ENCODE peak calls at places on chromosome 4, in seven cellular contexts. One of them, this sample, is unnamed.

GRCh38 chr4:158129649-158130048 is 43.2 kb downstream of the GASK1B start:
- DNase-seq in activated CD4-positive, alpha-beta T cell treated with anti-CD3 and anti-CD28 coated beads, Interleukin-2, amount 50 U/mL, for 4 hours: no peak
- DNase-seq in AG04450: no peak
- DNase-seq in neuronal stem cell: no peak
- DNase-seq in central memory CD8-positive, alpha-beta T cell: no peak
- DNase-seq in activated naive CD8-positive, alpha-beta T cell treated with anti-CD3 and anti-CD28 coated beads, Interleukin-2, amount 50 U/mL, for 24 hours: no peak
- DNase-seq in stimulated activated CD4-positive, alpha-beta T cell treated with anti-CD3 and anti-CD28 coated beads, TNF-alpha, amount 100 ng/mL, for 4 hours: no peak
- DNase-seq in this sample: no peak

GRCh38 chr4:18033111-18034085 is 11.8 kb upstream of the LCORL start:
- DNase-seq in central memory CD8-positive, alpha-beta T cell: no peak
- DNase-seq in activated naive CD8-positive, alpha-beta T cell treated with anti-CD3 and anti-CD28 coated beads, Interleukin-2, amount 50 U/mL, for 24 hours: no peak
- DNase-seq in AG04450: no peak
- DNase-seq in activated CD4-positive, alpha-beta T cell treated with anti-CD3 and anti-CD28 coated beads, Interleukin-2, amount 50 U/mL, for 4 hours: no peak
- DNase-seq in neuronal stem cell: no peak
- DNase-seq in stimulated activated CD4-positive, alpha-beta T cell treated with anti-CD3 and anti-CD28 coated beads, TNF-alpha, amount 100 ng/mL, for 4 hours: no peak
- DNase-seq in this sample: no peak

GRCh38 chr4:127505203-127505602 is 127.6 kb upstream of the INTU start:
- DNase-seq in activated naive CD8-positive, alpha-beta T cell treated with anti-CD3 and anti-CD28 coated beads, Interleukin-2, amount 50 U/mL, for 24 hours: no peak
- DNase-seq in stimulated activated CD4-positive, alpha-beta T cell treated with anti-CD3 and anti-CD28 coated beads, TNF-alpha, amount 100 ng/mL, for 4 hours: no peak
- DNase-seq in activated CD4-positive, alpha-beta T cell treated with anti-CD3 and anti-CD28 coated beads, Interleukin-2, amount 50 U/mL, for 4 hours: no peak
- DNase-seq in central memory CD8-positive, alpha-beta T cell: no peak
- DNase-seq in AG04450: peak
- DNase-seq in neuronal stem cell: no peak
- DNase-seq in this sample: no peak

GRCh38 chr4:21768349-21769310 is 179.9 kb downstream of the KCNIP4 start:
- DNase-seq in activated naive CD8-positive, alpha-beta T cell treated with anti-CD3 and anti-CD28 coated beads, Interleukin-2, amount 50 U/mL, for 24 hours: no peak
- DNase-seq in AG04450: no peak
- DNase-seq in stimulated activated CD4-positive, alpha-beta T cell treated with anti-CD3 and anti-CD28 coated beads, TNF-alpha, amount 100 ng/mL, for 4 hours: no peak
- DNase-seq in activated CD4-positive, alpha-beta T cell treated with anti-CD3 and anti-CD28 coated beads, Interleukin-2, amount 50 U/mL, for 4 hours: no peak
- DNase-seq in central memory CD8-positive, alpha-beta T cell: no peak
- DNase-seq in neuronal stem cell: peak
- DNase-seq in this sample: no peak

GRCh38 chr4:42205551-42205950 is 53.1 kb upstream of the BEND4 start:
- DNase-seq in activated CD4-positive, alpha-beta T cell treated with anti-CD3 and anti-CD28 coated beads, Interleukin-2, amount 50 U/mL, for 4 hours: no peak
- DNase-seq in activated naive CD8-positive, alpha-beta T cell treated with anti-CD3 and anti-CD28 coated beads, Interleukin-2, amount 50 U/mL, for 24 hours: no peak
- DNase-seq in central memory CD8-positive, alpha-beta T cell: no peak
- DNase-seq in AG04450: no peak
- DNase-seq in neuronal stem cell: no peak
- DNase-seq in stimulated activated CD4-positive, alpha-beta T cell treated with anti-CD3 and anti-CD28 coated beads, TNF-alpha, amount 100 ng/mL, for 4 hours: no peak
- DNase-seq in this sample: no peak

GRCh38 chr4:88341227-88342192 is 37.1 kb upstream of the HERC6 start:
- DNase-seq in activated naive CD8-positive, alpha-beta T cell treated with anti-CD3 and anti-CD28 coated beads, Interleukin-2, amount 50 U/mL, for 24 hours: no peak
- DNase-seq in AG04450: peak
- DNase-seq in central memory CD8-positive, alpha-beta T cell: no peak
- DNase-seq in neuronal stem cell: no peak
- DNase-seq in stimulated activated CD4-positive, alpha-beta T cell treated with anti-CD3 and anti-CD28 coated beads, TNF-alpha, amount 100 ng/mL, for 4 hours: no peak
- DNase-seq in activated CD4-positive, alpha-beta T cell treated with anti-CD3 and anti-CD28 coated beads, Interleukin-2, amount 50 U/mL, for 4 hours: no peak
- DNase-seq in this sample: no peak

GRCh38 chr4:99536148-99536728 is 25.4 kb downstream of the C4orf17 start:
- DNase-seq in activated CD4-positive, alpha-beta T cell treated with anti-CD3 and anti-CD28 coated beads, Interleukin-2, amount 50 U/mL, for 4 hours: no peak
- DNase-seq in neuronal stem cell: no peak
- DNase-seq in AG04450: no peak
- DNase-seq in central memory CD8-positive, alpha-beta T cell: no peak
- DNase-seq in stimulated activated CD4-positive, alpha-beta T cell treated with anti-CD3 and anti-CD28 coated beads, TNF-alpha, amount 100 ng/mL, for 4 hours: no peak
- DNase-seq in activated naive CD8-positive, alpha-beta T cell treated with anti-CD3 and anti-CD28 coated beads, Interleukin-2, amount 50 U/mL, for 24 hours: no peak
- DNase-seq in this sample: no peak

GRCh38 chr4:78863254-78863869 is 75.9 kb downstream of the PAQR3 start:
- DNase-seq in neuronal stem cell: no peak
- DNase-seq in stimulated activated CD4-positive, alpha-beta T cell treated with anti-CD3 and anti-CD28 coated beads, TNF-alpha, amount 100 ng/mL, for 4 hours: no peak
- DNase-seq in activated CD4-positive, alpha-beta T cell treated with anti-CD3 and anti-CD28 coated beads, Interleukin-2, amount 50 U/mL, for 4 hours: no peak
- DNase-seq in activated naive CD8-positive, alpha-beta T cell treated with anti-CD3 and anti-CD28 coated beads, Interleukin-2, amount 50 U/mL, for 24 hours: no peak
- DNase-seq in AG04450: no peak
- DNase-seq in central memory CD8-positive, alpha-beta T cell: no peak
- DNase-seq in this sample: no peak

GRCh38 chr4:73589261-73589847 is 30.9 kb downstream of the RASSF6 start:
- DNase-seq in activated naive CD8-positive, alpha-beta T cell treated with anti-CD3 and anti-CD28 coated beads, Interleukin-2, amount 50 U/mL, for 24 hours: no peak
- DNase-seq in neuronal stem cell: no peak
- DNase-seq in activated CD4-positive, alpha-beta T cell treated with anti-CD3 and anti-CD28 coated beads, Interleukin-2, amount 50 U/mL, for 4 hours: no peak
- DNase-seq in AG04450: peak
- DNase-seq in stimulated activated CD4-positive, alpha-beta T cell treated with anti-CD3 and anti-CD28 coated beads, TNF-alpha, amount 100 ng/mL, for 4 hours: no peak
- DNase-seq in central memory CD8-positive, alpha-beta T cell: no peak
- DNase-seq in this sample: no peak

GRCh38 chr4:168796362-168797106 is 213.5 kb downstream of the CBR4 start:
- DNase-seq in central memory CD8-positive, alpha-beta T cell: no peak
- DNase-seq in AG04450: no peak
- DNase-seq in activated naive CD8-positive, alpha-beta T cell treated with anti-CD3 and anti-CD28 coated beads, Interleukin-2, amount 50 U/mL, for 24 hours: no peak
- DNase-seq in stimulated activated CD4-positive, alpha-beta T cell treated with anti-CD3 and anti-CD28 coated beads, TNF-alpha, amount 100 ng/mL, for 4 hours: no peak
- DNase-seq in neuronal stem cell: no peak
- DNase-seq in activated CD4-positive, alpha-beta T cell treated with anti-CD3 and anti-CD28 coated beads, Interleukin-2, amount 50 U/mL, for 4 hours: no peak
- DNase-seq in this sample: no peak

GRCh38 chr4:163540977-163541376 is 46.5 kb downstream of the TMA16 start:
- DNase-seq in neuronal stem cell: no peak
- DNase-seq in central memory CD8-positive, alpha-beta T cell: no peak
- DNase-seq in AG04450: peak
- DNase-seq in activated CD4-positive, alpha-beta T cell treated with anti-CD3 and anti-CD28 coated beads, Interleukin-2, amount 50 U/mL, for 4 hours: no peak
- DNase-seq in activated naive CD8-positive, alpha-beta T cell treated with anti-CD3 and anti-CD28 coated beads, Interleukin-2, amount 50 U/mL, for 24 hours: no peak
- DNase-seq in stimulated activated CD4-positive, alpha-beta T cell treated with anti-CD3 and anti-CD28 coated beads, TNF-alpha, amount 100 ng/mL, for 4 hours: no peak
- DNase-seq in this sample: no peak

GRCh38 chr4:105838082-105838481 is 57.2 kb upstream of the NPNT start:
- DNase-seq in activated CD4-positive, alpha-beta T cell treated with anti-CD3 and anti-CD28 coated beads, Interleukin-2, amount 50 U/mL, for 4 hours: no peak
- DNase-seq in central memory CD8-positive, alpha-beta T cell: no peak
- DNase-seq in AG04450: no peak
- DNase-seq in neuronal stem cell: no peak
- DNase-seq in stimulated activated CD4-positive, alpha-beta T cell treated with anti-CD3 and anti-CD28 coated beads, TNF-alpha, amount 100 ng/mL, for 4 hours: no peak
- DNase-seq in activated naive CD8-positive, alpha-beta T cell treated with anti-CD3 and anti-CD28 coated beads, Interleukin-2, amount 50 U/mL, for 24 hours: no peak
- DNase-seq in this sample: no peak

GRCh38 chr4:186902361-186902760 is 178.7 kb upstream of the FAT1 start:
- DNase-seq in activated CD4-positive, alpha-beta T cell treated with anti-CD3 and anti-CD28 coated beads, Interleukin-2, amount 50 U/mL, for 4 hours: no peak
- DNase-seq in central memory CD8-positive, alpha-beta T cell: no peak
- DNase-seq in stimulated activated CD4-positive, alpha-beta T cell treated with anti-CD3 and anti-CD28 coated beads, TNF-alpha, amount 100 ng/mL, for 4 hours: no peak
- DNase-seq in AG04450: no peak
- DNase-seq in neuronal stem cell: no peak
- DNase-seq in activated naive CD8-positive, alpha-beta T cell treated with anti-CD3 and anti-CD28 coated beads, Interleukin-2, amount 50 U/mL, for 24 hours: no peak
- DNase-seq in this sample: no peak

GRCh38 chr4:74618659-74619058 is 173.7 kb downstream of the AREG start:
- DNase-seq in activated CD4-positive, alpha-beta T cell treated with anti-CD3 and anti-CD28 coated beads, Interleukin-2, amount 50 U/mL, for 4 hours: no peak
- DNase-seq in AG04450: no peak
- DNase-seq in activated naive CD8-positive, alpha-beta T cell treated with anti-CD3 and anti-CD28 coated beads, Interleukin-2, amount 50 U/mL, for 24 hours: no peak
- DNase-seq in stimulated activated CD4-positive, alpha-beta T cell treated with anti-CD3 and anti-CD28 coated beads, TNF-alpha, amount 100 ng/mL, for 4 hours: no peak
- DNase-seq in neuronal stem cell: no peak
- DNase-seq in central memory CD8-positive, alpha-beta T cell: no peak
- DNase-seq in this sample: no peak

GRCh38 chr4:123783091-123783765 is 386.6 kb downstream of the SPRY1 start:
- DNase-seq in stimulated activated CD4-positive, alpha-beta T cell treated with anti-CD3 and anti-CD28 coated beads, TNF-alpha, amount 100 ng/mL, for 4 hours: no peak
- DNase-seq in activated CD4-positive, alpha-beta T cell treated with anti-CD3 and anti-CD28 coated beads, Interleukin-2, amount 50 U/mL, for 4 hours: no peak
- DNase-seq in central memory CD8-positive, alpha-beta T cell: no peak
- DNase-seq in activated naive CD8-positive, alpha-beta T cell treated with anti-CD3 and anti-CD28 coated beads, Interleukin-2, amount 50 U/mL, for 24 hours: no peak
- DNase-seq in neuronal stem cell: no peak
- DNase-seq in AG04450: no peak
- DNase-seq in this sample: no peak

GRCh38 chr4:159070742-159071141 is 32.1 kb upstream of the RAPGEF2 start:
- DNase-seq in central memory CD8-positive, alpha-beta T cell: no peak
- DNase-seq in activated naive CD8-positive, alpha-beta T cell treated with anti-CD3 and anti-CD28 coated beads, Interleukin-2, amount 50 U/mL, for 24 hours: no peak
- DNase-seq in AG04450: no peak
- DNase-seq in neuronal stem cell: no peak
- DNase-seq in stimulated activated CD4-positive, alpha-beta T cell treated with anti-CD3 and anti-CD28 coated beads, TNF-alpha, amount 100 ng/mL, for 4 hours: no peak
- DNase-seq in activated CD4-positive, alpha-beta T cell treated with anti-CD3 and anti-CD28 coated beads, Interleukin-2, amount 50 U/mL, for 4 hours: no peak
- DNase-seq in this sample: no peak

GRCh38 chr4:157114671-157115070 is 38.7 kb downstream of the GLRB start:
- DNase-seq in neuronal stem cell: no peak
- DNase-seq in activated CD4-positive, alpha-beta T cell treated with anti-CD3 and anti-CD28 coated beads, Interleukin-2, amount 50 U/mL, for 4 hours: no peak
- DNase-seq in AG04450: no peak
- DNase-seq in central memory CD8-positive, alpha-beta T cell: no peak
- DNase-seq in activated naive CD8-positive, alpha-beta T cell treated with anti-CD3 and anti-CD28 coated beads, Interleukin-2, amount 50 U/mL, for 24 hours: no peak
- DNase-seq in stimulated activated CD4-positive, alpha-beta T cell treated with anti-CD3 and anti-CD28 coated beads, TNF-alpha, amount 100 ng/mL, for 4 hours: no peak
- DNase-seq in this sample: no peak

GRCh38 chr4:99826016-99826415 is 9.4 kb downstream of the DAPP1 start:
- DNase-seq in activated naive CD8-positive, alpha-beta T cell treated with anti-CD3 and anti-CD28 coated beads, Interleukin-2, amount 50 U/mL, for 24 hours: no peak
- DNase-seq in AG04450: no peak
- DNase-seq in activated CD4-positive, alpha-beta T cell treated with anti-CD3 and anti-CD28 coated beads, Interleukin-2, amount 50 U/mL, for 4 hours: no peak
- DNase-seq in neuronal stem cell: no peak
- DNase-seq in central memory CD8-positive, alpha-beta T cell: no peak
- DNase-seq in stimulated activated CD4-positive, alpha-beta T cell treated with anti-CD3 and anti-CD28 coated beads, TNF-alpha, amount 100 ng/mL, for 4 hours: no peak
- DNase-seq in this sample: no peak

GRCh38 chr4:40180356-40180755 is 16.5 kb upstream of the RHOH start:
- DNase-seq in activated naive CD8-positive, alpha-beta T cell treated with anti-CD3 and anti-CD28 coated beads, Interleukin-2, amount 50 U/mL, for 24 hours: no peak
- DNase-seq in AG04450: peak
- DNase-seq in neuronal stem cell: no peak
- DNase-seq in stimulated activated CD4-positive, alpha-beta T cell treated with anti-CD3 and anti-CD28 coated beads, TNF-alpha, amount 100 ng/mL, for 4 hours: no peak
- DNase-seq in activated CD4-positive, alpha-beta T cell treated with anti-CD3 and anti-CD28 coated beads, Interleukin-2, amount 50 U/mL, for 4 hours: no peak
- DNase-seq in central memory CD8-positive, alpha-beta T cell: no peak
- DNase-seq in this sample: no peak

GRCh38 chr4:186719925-186720694 is 3.5 kb downstream of the FAT1 start:
- DNase-seq in activated naive CD8-positive, alpha-beta T cell treated with anti-CD3 and anti-CD28 coated beads, Interleukin-2, amount 50 U/mL, for 24 hours: no peak
- DNase-seq in AG04450: no peak
- DNase-seq in stimulated activated CD4-positive, alpha-beta T cell treated with anti-CD3 and anti-CD28 coated beads, TNF-alpha, amount 100 ng/mL, for 4 hours: no peak
- DNase-seq in central memory CD8-positive, alpha-beta T cell: no peak
- DNase-seq in neuronal stem cell: no peak
- DNase-seq in activated CD4-positive, alpha-beta T cell treated with anti-CD3 and anti-CD28 coated beads, Interleukin-2, amount 50 U/mL, for 4 hours: no peak
- DNase-seq in this sample: no peak

GRCh38 chr4:124526760-124527159 is 185.8 kb downstream of the ANKRD50 start:
- DNase-seq in neuronal stem cell: no peak
- DNase-seq in stimulated activated CD4-positive, alpha-beta T cell treated with anti-CD3 and anti-CD28 coated beads, TNF-alpha, amount 100 ng/mL, for 4 hours: no peak
- DNase-seq in AG04450: no peak
- DNase-seq in activated naive CD8-positive, alpha-beta T cell treated with anti-CD3 and anti-CD28 coated beads, Interleukin-2, amount 50 U/mL, for 24 hours: no peak
- DNase-seq in activated CD4-positive, alpha-beta T cell treated with anti-CD3 and anti-CD28 coated beads, Interleukin-2, amount 50 U/mL, for 4 hours: no peak
- DNase-seq in central memory CD8-positive, alpha-beta T cell: no peak
- DNase-seq in this sample: no peak

GRCh38 chr4:148749403-148749802 is 307.2 kb upstream of the NR3C2 start:
- DNase-seq in activated naive CD8-positive, alpha-beta T cell treated with anti-CD3 and anti-CD28 coated beads, Interleukin-2, amount 50 U/mL, for 24 hours: no peak
- DNase-seq in stimulated activated CD4-positive, alpha-beta T cell treated with anti-CD3 and anti-CD28 coated beads, TNF-alpha, amount 100 ng/mL, for 4 hours: no peak
- DNase-seq in activated CD4-positive, alpha-beta T cell treated with anti-CD3 and anti-CD28 coated beads, Interleukin-2, amount 50 U/mL, for 4 hours: no peak
- DNase-seq in central memory CD8-positive, alpha-beta T cell: no peak
- DNase-seq in AG04450: no peak
- DNase-seq in neuronal stem cell: no peak
- DNase-seq in this sample: no peak

GRCh38 chr4:75598390-75598789 is 31.9 kb downstream of the CDKL2 start:
- DNase-seq in neuronal stem cell: no peak
- DNase-seq in stimulated activated CD4-positive, alpha-beta T cell treated with anti-CD3 and anti-CD28 coated beads, TNF-alpha, amount 100 ng/mL, for 4 hours: no peak
- DNase-seq in activated CD4-positive, alpha-beta T cell treated with anti-CD3 and anti-CD28 coated beads, Interleukin-2, amount 50 U/mL, for 4 hours: no peak
- DNase-seq in activated naive CD8-positive, alpha-beta T cell treated with anti-CD3 and anti-CD28 coated beads, Interleukin-2, amount 50 U/mL, for 24 hours: no peak
- DNase-seq in AG04450: peak
- DNase-seq in central memory CD8-positive, alpha-beta T cell: no peak
- DNase-seq in this sample: no peak

GRCh38 chr4:159227378-159227777 is 124.5 kb downstream of the RAPGEF2 start:
- DNase-seq in activated CD4-positive, alpha-beta T cell treated with anti-CD3 and anti-CD28 coated beads, Interleukin-2, amount 50 U/mL, for 4 hours: no peak
- DNase-seq in neuronal stem cell: no peak
- DNase-seq in activated naive CD8-positive, alpha-beta T cell treated with anti-CD3 and anti-CD28 coated beads, Interleukin-2, amount 50 U/mL, for 24 hours: no peak
- DNase-seq in central memory CD8-positive, alpha-beta T cell: no peak
- DNase-seq in stimulated activated CD4-positive, alpha-beta T cell treated with anti-CD3 and anti-CD28 coated beads, TNF-alpha, amount 100 ng/mL, for 4 hours: no peak
- DNase-seq in AG04450: no peak
- DNase-seq in this sample: no peak

GRCh38 chr4:167614866-167615265 is 380.6 kb upstream of the SPOCK3 start:
- DNase-seq in stimulated activated CD4-positive, alpha-beta T cell treated with anti-CD3 and anti-CD28 coated beads, TNF-alpha, amount 100 ng/mL, for 4 hours: no peak
- DNase-seq in neuronal stem cell: no peak
- DNase-seq in central memory CD8-positive, alpha-beta T cell: no peak
- DNase-seq in AG04450: no peak
- DNase-seq in activated naive CD8-positive, alpha-beta T cell treated with anti-CD3 and anti-CD28 coated beads, Interleukin-2, amount 50 U/mL, for 24 hours: no peak
- DNase-seq in activated CD4-positive, alpha-beta T cell treated with anti-CD3 and anti-CD28 coated beads, Interleukin-2, amount 50 U/mL, for 4 hours: no peak
- DNase-seq in this sample: no peak

GRCh38 chr4:121150003-121150402 is 14.1 kb downstream of the TNIP3 start:
- DNase-seq in neuronal stem cell: no peak
- DNase-seq in AG04450: no peak
- DNase-seq in activated naive CD8-positive, alpha-beta T cell treated with anti-CD3 and anti-CD28 coated beads, Interleukin-2, amount 50 U/mL, for 24 hours: no peak
- DNase-seq in central memory CD8-positive, alpha-beta T cell: no peak
- DNase-seq in stimulated activated CD4-positive, alpha-beta T cell treated with anti-CD3 and anti-CD28 coated beads, TNF-alpha, amount 100 ng/mL, for 4 hours: no peak
- DNase-seq in activated CD4-positive, alpha-beta T cell treated with anti-CD3 and anti-CD28 coated beads, Interleukin-2, amount 50 U/mL, for 4 hours: no peak
- DNase-seq in this sample: no peak

GRCh38 chr4:186554890-186555827 is at the start of gene MTNR1A:
- DNase-seq in activated CD4-positive, alpha-beta T cell treated with anti-CD3 and anti-CD28 coated beads, Interleukin-2, amount 50 U/mL, for 4 hours: no peak
- DNase-seq in central memory CD8-positive, alpha-beta T cell: no peak
- DNase-seq in activated naive CD8-positive, alpha-beta T cell treated with anti-CD3 and anti-CD28 coated beads, Interleukin-2, amount 50 U/mL, for 24 hours: no peak
- DNase-seq in stimulated activated CD4-positive, alpha-beta T cell treated with anti-CD3 and anti-CD28 coated beads, TNF-alpha, amount 100 ng/mL, for 4 hours: no peak
- DNase-seq in AG04450: no peak
- DNase-seq in neuronal stem cell: peak
- DNase-seq in this sample: no peak

GRCh38 chr4:147056951-147057630 is 111.4 kb upstream of the TTC29 start:
- DNase-seq in activated CD4-positive, alpha-beta T cell treated with anti-CD3 and anti-CD28 coated beads, Interleukin-2, amount 50 U/mL, for 4 hours: no peak
- DNase-seq in central memory CD8-positive, alpha-beta T cell: no peak
- DNase-seq in neuronal stem cell: no peak
- DNase-seq in stimulated activated CD4-positive, alpha-beta T cell treated with anti-CD3 and anti-CD28 coated beads, TNF-alpha, amount 100 ng/mL, for 4 hours: no peak
- DNase-seq in AG04450: no peak
- DNase-seq in activated naive CD8-positive, alpha-beta T cell treated with anti-CD3 and anti-CD28 coated beads, Interleukin-2, amount 50 U/mL, for 24 hours: no peak
- DNase-seq in this sample: no peak

GRCh38 chr4:121950680-121951569 is 935 bp downstream of the TRPC3 start:
- DNase-seq in activated naive CD8-positive, alpha-beta T cell treated with anti-CD3 and anti-CD28 coated beads, Interleukin-2, amount 50 U/mL, for 24 hours: peak
- DNase-seq in activated CD4-positive, alpha-beta T cell treated with anti-CD3 and anti-CD28 coated beads, Interleukin-2, amount 50 U/mL, for 4 hours: no peak
- DNase-seq in central memory CD8-positive, alpha-beta T cell: no peak
- DNase-seq in neuronal stem cell: peak
- DNase-seq in AG04450: no peak
- DNase-seq in stimulated activated CD4-positive, alpha-beta T cell treated with anti-CD3 and anti-CD28 coated beads, TNF-alpha, amount 100 ng/mL, for 4 hours: peak
- DNase-seq in this sample: peak

GRCh38 chr4:156838761-156839160 is 132.8 kb downstream of the PDGFC start:
- DNase-seq in activated naive CD8-positive, alpha-beta T cell treated with anti-CD3 and anti-CD28 coated beads, Interleukin-2, amount 50 U/mL, for 24 hours: no peak
- DNase-seq in central memory CD8-positive, alpha-beta T cell: no peak
- DNase-seq in neuronal stem cell: no peak
- DNase-seq in activated CD4-positive, alpha-beta T cell treated with anti-CD3 and anti-CD28 coated beads, Interleukin-2, amount 50 U/mL, for 4 hours: no peak
- DNase-seq in stimulated activated CD4-positive, alpha-beta T cell treated with anti-CD3 and anti-CD28 coated beads, TNF-alpha, amount 100 ng/mL, for 4 hours: no peak
- DNase-seq in AG04450: no peak
- DNase-seq in this sample: no peak

GRCh38 chr4:26858035-26858918 is 2.4 kb upstream of the STIM2 start:
- DNase-seq in activated CD4-positive, alpha-beta T cell treated with anti-CD3 and anti-CD28 coated beads, Interleukin-2, amount 50 U/mL, for 4 hours: no peak
- DNase-seq in central memory CD8-positive, alpha-beta T cell: no peak
- DNase-seq in neuronal stem cell: no peak
- DNase-seq in stimulated activated CD4-positive, alpha-beta T cell treated with anti-CD3 and anti-CD28 coated beads, TNF-alpha, amount 100 ng/mL, for 4 hours: no peak
- DNase-seq in AG04450: no peak
- DNase-seq in activated naive CD8-positive, alpha-beta T cell treated with anti-CD3 and anti-CD28 coated beads, Interleukin-2, amount 50 U/mL, for 24 hours: no peak
- DNase-seq in this sample: no peak

GRCh38 chr4:98092833-98093439 is 50.3 kb downstream of the STPG2 start:
- DNase-seq in neuronal stem cell: no peak
- DNase-seq in AG04450: no peak
- DNase-seq in central memory CD8-positive, alpha-beta T cell: no peak
- DNase-seq in stimulated activated CD4-positive, alpha-beta T cell treated with anti-CD3 and anti-CD28 coated beads, TNF-alpha, amount 100 ng/mL, for 4 hours: no peak
- DNase-seq in activated CD4-positive, alpha-beta T cell treated with anti-CD3 and anti-CD28 coated beads, Interleukin-2, amount 50 U/mL, for 4 hours: no peak
- DNase-seq in activated naive CD8-positive, alpha-beta T cell treated with anti-CD3 and anti-CD28 coated beads, Interleukin-2, amount 50 U/mL, for 24 hours: no peak
- DNase-seq in this sample: no peak

GRCh38 chr4:12137556-12137955 is 708.9 kb upstream of the HS3ST1 start:
- DNase-seq in neuronal stem cell: no peak
- DNase-seq in activated CD4-positive, alpha-beta T cell treated with anti-CD3 and anti-CD28 coated beads, Interleukin-2, amount 50 U/mL, for 4 hours: no peak
- DNase-seq in stimulated activated CD4-positive, alpha-beta T cell treated with anti-CD3 and anti-CD28 coated beads, TNF-alpha, amount 100 ng/mL, for 4 hours: no peak
- DNase-seq in central memory CD8-positive, alpha-beta T cell: no peak
- DNase-seq in activated naive CD8-positive, alpha-beta T cell treated with anti-CD3 and anti-CD28 coated beads, Interleukin-2, amount 50 U/mL, for 24 hours: no peak
- DNase-seq in AG04450: no peak
- DNase-seq in this sample: no peak